ENCODE peak calls at places on chromosomes 1 and 21, in nine cellular contexts. M is SW480; S is NCI-H1092; A is effector CD4-positive, alpha-beta T cell; R is mucosa of gallbladder; Z is left ventricle myocardium inferior; Q is occipital lobe; H is iPS-NIHi11; D is T-cell. N is an unnamed sample.

GRCh38 chr21:24225432-24225831 is 1381.8 kb downstream of the MRPL39 start:
- DNase-seq in M (peak; percentile 70), S (no peak), A (no peak), R (no peak), Z (no peak), Q (no peak), H (no peak), D (no peak), N (no peak)

GRCh38 chr1:160489513-160490261 is 33.4 kb downstream of the SLAMF6 start:
- DNase-seq in M (no peak), S (no peak), A (no peak), R (no peak), Z (no peak), Q (no peak), H (no peak), D (no peak), N (no peak)

GRCh38 chr21:35179990-35180557 is 131.0 kb upstream of the RUNX1 start:
- DNase-seq in M (peak; percentile 46), S (no peak), A (no peak), R (no peak), Z (no peak), Q (no peak), H (no peak), D (no peak), N (no peak)

GRCh38 chr1:74323937-74324473 is 88.8 kb downstream of the TNNI3K start:
- DNase-seq in M (no peak), S (no peak), A (no peak), R (no peak), Z (no peak), Q (no peak), H (no peak), D (no peak), N (no peak)

GRCh38 chr1:1943834-1944570 is 24.9 kb upstream of the TMEM52 start:
- DNase-seq in M (peak; percentile 68), S (no peak), A (peak; percentile 56), R (no peak), Z (no peak), Q (peak; percentile 16), H (peak; percentile 91), D (no peak), N (peak; percentile 84)

GRCh38 chr1:1135339-1136111 is 19.6 kb upstream of the C1orf159 start:
- DNase-seq in M (no peak), S (no peak), A (no peak), R (no peak), Z (no peak), Q (peak; percentile 31), H (no peak), D (no peak), N (peak; percentile 45)

GRCh38 chr1:65527211-65527610 is 106.7 kb downstream of the LEPR start:
- DNase-seq in M (no peak), S (no peak), A (no peak), R (no peak), Z (no peak), Q (no peak), H (no peak), D (no peak), N (no peak)

GRCh38 chr1:209207701-209208286 is 375.7 kb upstream of the CAMK1G start:
- DNase-seq in M (peak; percentile 61), S (peak; percentile 81), A (no peak), R (peak; percentile 58), Z (peak; percentile 55), Q (peak; percentile 75), H (peak; percentile 79), D (no peak), N (peak; percentile 92)

GRCh38 chr1:63442141-63442475 is 74.7 kb downstream of the ALG6 start:
- DNase-seq in M (no peak), S (no peak), A (no peak), R (no peak), Z (no peak), Q (no peak), H (no peak), D (no peak), N (no peak)

GRCh38 chr1:151934048-151934493 is 24.8 kb upstream of the THEM4 start:
- DNase-seq in M (peak; percentile 70), S (peak; percentile 49), A (peak; percentile 41), R (peak; percentile 50), Z (no peak), Q (no peak), H (peak; percentile 58), D (peak; percentile 28), N (peak; percentile 72)

GRCh38 chr1:23960291-23960718 is 677 bp downstream of the PNRC2 start:
- DNase-seq in M (no peak), S (no peak), A (no peak), R (no peak), Z (no peak), Q (no peak), H (no peak), D (no peak), N (no peak)

GRCh38 chr1:216430744-216431143 is 7.5 kb upstream of the USH2A start:
- DNase-seq in M (no peak), S (peak; percentile 22), A (no peak), R (no peak), Z (no peak), Q (no peak), H (no peak), D (no peak), N (no peak)

GRCh38 chr1:147235822-147236221 is 6.7 kb upstream of the CHD1L start:
- DNase-seq in M (no peak), S (no peak), A (no peak), R (no peak), Z (no peak), Q (no peak), H (no peak), D (no peak), N (no peak)

N was measured in neural progenitor cell.